ENCODE peak calls at places on chromosomes 2 and 18, in four cellular contexts. N is fibroblast of lung, D is kidney epithelial cell, K is testis. R is an unnamed sample.
A peak's percentile ranks its signal among the peaks of the same experiment; 100 is the strongest.

GRCh38 chr18:22517356-22517755 is 99.6 kb upstream of the CTAGE1 start:
- DNase-seq in K (no peak), D (no peak), N (no peak), R (no peak)

GRCh38 chr2:232877940-232878511 is 8.0 kb downstream of the SNORC start:
- DNase-seq in K (no peak), D (no peak), N (no peak), R (no peak)

GRCh38 chr2:130823886-130824491 is 12.7 kb upstream of the ARHGEF4 start:
- DNase-seq in N (no peak), D (no peak), K (no peak), R (no peak)

GRCh38 chr18:11309172-11309571 is 159.8 kb upstream of the PIEZO2 start:
- DNase-seq in N (no peak), K (peak; percentile 66), D (no peak), R (no peak)

GRCh38 chr18:26482567-26482966 is 65.8 kb downstream of the KCTD1 start:
- DNase-seq in K (no peak), N (no peak), D (no peak), R (peak; percentile 80)

GRCh38 chr18:21991897-21992296 is 177.5 kb upstream of the GATA6 start:
- DNase-seq in D (no peak), K (no peak), N (no peak), R (no peak)

GRCh38 chr18:24200494-24200893 is 61.6 kb downstream of the CABYR start:
- DNase-seq in D (no peak), K (no peak), N (no peak), R (no peak)

GRCh38 chr18:23069481-23069880 is 65.8 kb upstream of the CABLES1 start:
- DNase-seq in N (no peak), K (no peak), D (no peak), R (no peak)

GRCh38 chr2:84495539-84496146 is 20.7 kb upstream of the DNAH6 start:
- DNase-seq in N (peak; percentile 63), D (peak; percentile 31), K (no peak), R (peak; percentile 72)

GRCh38 chr2:30481323-30481800 is 34.3 kb downstream of the LCLAT1 start:
- DNase-seq in N (peak; percentile 48), K (no peak), D (no peak), R (no peak)

GRCh38 chr2:147351789-147352188 is 493.0 kb upstream of the ACVR2A start:
- DNase-seq in D (no peak), K (no peak), N (no peak), R (no peak)

GRCh38 chr18:80246656-80247402 is 485 bp downstream of the PARD6G start:
- DNase-seq in K (peak; percentile 51), N (peak; percentile 26), D (no peak), R (peak; percentile 72)

GRCh38 chr18:28581503-28582169 is 404.7 kb upstream of the CDH2 start:
- DNase-seq in K (no peak), N (peak; percentile 63), D (no peak), R (peak; percentile 33)

GRCh38 chr18:51946946-51947345 is 393.1 kb upstream of the DCC start:
- DNase-seq in K (no peak), D (no peak), N (no peak), R (no peak)

GRCh38 chr2:71891155-71891554 is 256.5 kb downstream of the CYP26B1 start:
- DNase-seq in N (no peak), K (no peak), D (no peak), R (no peak)

GRCh38 chr2:216713691-216714411 is 18.5 kb upstream of the IGFBP5 start:
- DNase-seq in D (peak; percentile 88), N (peak; percentile 95), K (no peak), R (no peak)

GRCh38 chr18:34650121-34650545 is 60.0 kb upstream of the DTNA start:
- DNase-seq in K (no peak), D (peak; percentile 23), N (peak; percentile 87), R (no peak)

GRCh38 chr2:65778126-65778525 is 345.7 kb upstream of the SPRED2 start:
- DNase-seq in D (no peak), K (no peak), N (no peak), R (no peak)

GRCh38 chr2:102736174-102736606 is 25.6 kb upstream of the TMEM182 start:
- DNase-seq in K (peak; percentile 32), D (no peak), N (no peak), R (peak; percentile 34)

GRCh38 chr2:52934354-52934898 is 833.2 kb upstream of the CHAC2 start:
- DNase-seq in D (peak; percentile 26), N (peak; percentile 93), K (no peak), R (no peak)

GRCh38 chr2:176669398-176670174 is 400.3 kb downstream of the MTX2 start:
- DNase-seq in K (no peak), D (no peak), N (no peak), R (no peak)

GRCh38 chr2:219851801-219852481 is 224.5 kb downstream of the SLC4A3 start:
- DNase-seq in N (peak; percentile 54), K (peak; percentile 16), D (no peak), R (peak; percentile 87)

GRCh38 chr2:48347712-48348111 is 182.2 kb upstream of the STON1 start:
- DNase-seq in K (no peak), N (peak; percentile 27), D (no peak), R (no peak)
- H3K36me3 ChIP-seq in K (no peaks in the 10 kb centered on the region), N (no peaks in the 10 kb centered on the region), D (peaks cover 1% of the 10 kb centered on the region), R (peaks cover 14% of the 10 kb centered on the region)

GRCh38 chr2:75560022-75560767 is 544 bp downstream of the EVA1A start:
- DNase-seq in D (no peak), N (peak; percentile 47), K (peak; percentile 51), R (peak; percentile 60)
- TF ChIP-seq CTCF in D (peak; percentile 55), N (peak; percentile 48), K (no peak), R (peak; percentile 56)

GRCh38 chr2:160142472-160142871 is 57.6 kb downstream of the ITGB6 start:
- DNase-seq in K (no peak), D (no peak), N (peak; percentile 38), R (no peak)

GRCh38 chr2:160141944-160142343 is 58.1 kb downstream of the ITGB6 start:
- DNase-seq in K (no peak), D (no peak), N (no peak), R (no peak)

GRCh38 chr2:160141419-160141818 is 58.7 kb downstream of the ITGB6 start:
- DNase-seq in N (no peak), K (no peak), D (no peak), R (no peak)

GRCh38 chr2:160144278-160144990 is 55.6 kb downstream of the ITGB6 start:
- DNase-seq in N (peak; percentile 54), K (no peak), D (no peak), R (no peak)

GRCh38 chr2:160145471-160145870 is 54.6 kb downstream of the ITGB6 start:
- DNase-seq in D (no peak), N (no peak), K (no peak), R (no peak)
- H3K36me3 ChIP-seq in D (no peaks in the 10 kb centered on the region), N (no peaks in the 10 kb centered on the region), K (no peaks in the 10 kb centered on the region), R (no peaks in the 10 kb centered on the region)

DNA sequence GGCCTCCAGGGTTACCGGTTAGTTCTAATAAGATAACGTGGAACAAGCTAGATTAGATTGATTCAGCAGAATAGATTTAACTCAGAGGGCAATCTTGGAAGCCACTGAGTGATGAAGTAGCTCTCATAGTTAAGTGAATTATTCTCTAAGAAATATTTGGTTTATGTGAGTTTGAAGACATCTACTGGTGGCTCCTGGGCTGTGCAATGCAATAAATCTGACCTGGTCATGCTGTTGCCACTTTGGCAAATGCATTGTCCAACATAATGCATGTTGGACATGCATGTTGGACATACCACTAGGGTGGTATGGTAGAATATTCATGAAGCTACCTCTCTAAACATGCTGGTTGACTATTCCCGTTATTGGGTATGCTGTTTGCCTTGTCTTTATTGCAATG is 493.7 kb upstream of the VRK2 start:
- DNase-seq in K (no peak), N (no peak), D (no peak), R (no peak)
- TF ChIP-seq CTCF in K (no peak), N (no peak), D (no peak), R (no peak)

GRCh38 chr2:241163601-241164118 is 13.4 kb downstream of the PPP1R7 start:
- DNase-seq in D (no peak), N (no peak), K (no peak), R (no peak)

GRCh38 chr2:241173557-241173956 is 14.9 kb upstream of the ANO7 start:
- DNase-seq in N (no peak), D (no peak), K (no peak), R (no peak)

GRCh38 chr2:241168366-241168765 is 18.1 kb downstream of the PPP1R7 start:
- DNase-seq in N (no peak), D (no peak), K (no peak), R (no peak)
- H3K36me3 ChIP-seq in N (peaks cover 26% of the 10 kb centered on the region), D (peaks cover 3% of the 10 kb centered on the region), K (no peaks in the 10 kb centered on the region), R (peaks cover 6% of the 10 kb centered on the region)

GRCh38 chr2:46988733-46989481 is 73.3 kb upstream of the MCFD2 start:
- DNase-seq in N (peak; percentile 13), D (no peak), K (peak; percentile 84), R (peak; percentile 62)
- TF ChIP-seq CTCF in N (no peak), D (peak; percentile 12), K (no peak), R (peak; percentile 47)

R was measured in neural progenitor cell.